ENCODE peak calls at places on chromosomes 12 and 14, in seven cellular contexts. L is Peyer's patch, G is esophagus squamous epithelium, H is coronary artery, R is GM12865, F is GM13976, O is spleen. W is an unnamed sample.

GRCh38 chr12:47776471-47777143 is 3.6 kb downstream of the SLC48A1 start:
- DNase-seq in G (no peak), R (no peak), O (peak; percentile 73), F (no peak), H (no peak), L (no peak), W (peak; percentile 44)

GRCh38 chr14:33259764-33260163 is 321.1 kb downstream of the NPAS3 start:
- DNase-seq in O (no peak), H (no peak), F (no peak), L (no peak), R (no peak), G (no peak), W (no peak)

GRCh38 chr14:53409289-53409688 is 256.2 kb upstream of the DDHD1 start:
- DNase-seq in H (no peak), G (no peak), R (no peak), F (no peak), L (no peak), O (no peak), W (no peak)

GRCh38 chr12:57619434-57620244 is 8.4 kb downstream of the ARHGEF25 start:
- DNase-seq in L (no peak), G (no peak), H (no peak), F (peak; percentile 46), O (no peak), R (no peak), W (no peak)

GRCh38 chr12:115325858-115326257 is 641.9 kb upstream of the TBX3 start:
- DNase-seq in H (no peak), O (no peak), L (no peak), R (no peak), F (no peak), G (no peak), W (no peak)

GRCh38 chr14:102574840-102575478 is 17.5 kb upstream of the RCOR1 start:
- DNase-seq in L (no peak), H (no peak), G (no peak), R (no peak), F (no peak), O (no peak), W (no peak)

GRCh38 chr14:89402363-89402762 is 14.7 kb downstream of the FOXN3 start:
- DNase-seq in F (no peak), H (no peak), O (no peak), G (no peak), L (no peak), R (no peak), W (no peak)

GRCh38 chr12:7439579-7440505 is 4.1 kb downstream of the CD163L1 start:
- DNase-seq in O (peak; percentile 81), H (no peak), L (peak; percentile 58), G (no peak), R (no peak), F (peak; percentile 17), W (peak; percentile 61)

GRCh38 chr12:47194501-47194900 is 114.7 kb upstream of the AMIGO2 start:
- DNase-seq in R (peak; percentile 30), G (no peak), H (no peak), L (no peak), F (no peak), O (no peak), W (no peak)

GRCh38 chr14:76768201-76768656 is 7.0 kb downstream of the VASH1 start:
- DNase-seq in F (peak; percentile 85), L (peak; percentile 76), G (no peak), H (peak; percentile 81), O (peak; percentile 88), R (peak; percentile 74), W (peak; percentile 84)

GRCh38 chr14:52733824-52734223 is 3.9 kb downstream of the STYX start:
- DNase-seq in G (no peak), H (no peak), L (no peak), O (no peak), R (no peak), F (no peak), W (no peak)

GRCh38 chr12:59637657-59638150 is 41.9 kb downstream of the SLC16A7 start:
- DNase-seq in G (no peak), H (no peak), L (no peak), R (no peak), O (no peak), F (no peak), W (no peak)

GRCh38 chr14:56808314-56809201 is 1.7 kb downstream of the OTX2 start:
- DNase-seq in L (no peak), G (no peak), F (no peak), R (no peak), H (no peak), O (no peak), W (no peak)

GRCh38 chr12:53995311-53996187 is 4.4 kb upstream of the HOXC9 start:
- DNase-seq in G (no peak), O (peak; percentile 72), H (no peak), F (no peak), L (peak; percentile 62), R (no peak), W (no peak)

GRCh38 chr12:90622431-90622830 is 332.5 kb downstream of the CCER1 start:
- DNase-seq in H (no peak), G (no peak), F (no peak), R (no peak), O (no peak), L (no peak), W (no peak)

DNA sequence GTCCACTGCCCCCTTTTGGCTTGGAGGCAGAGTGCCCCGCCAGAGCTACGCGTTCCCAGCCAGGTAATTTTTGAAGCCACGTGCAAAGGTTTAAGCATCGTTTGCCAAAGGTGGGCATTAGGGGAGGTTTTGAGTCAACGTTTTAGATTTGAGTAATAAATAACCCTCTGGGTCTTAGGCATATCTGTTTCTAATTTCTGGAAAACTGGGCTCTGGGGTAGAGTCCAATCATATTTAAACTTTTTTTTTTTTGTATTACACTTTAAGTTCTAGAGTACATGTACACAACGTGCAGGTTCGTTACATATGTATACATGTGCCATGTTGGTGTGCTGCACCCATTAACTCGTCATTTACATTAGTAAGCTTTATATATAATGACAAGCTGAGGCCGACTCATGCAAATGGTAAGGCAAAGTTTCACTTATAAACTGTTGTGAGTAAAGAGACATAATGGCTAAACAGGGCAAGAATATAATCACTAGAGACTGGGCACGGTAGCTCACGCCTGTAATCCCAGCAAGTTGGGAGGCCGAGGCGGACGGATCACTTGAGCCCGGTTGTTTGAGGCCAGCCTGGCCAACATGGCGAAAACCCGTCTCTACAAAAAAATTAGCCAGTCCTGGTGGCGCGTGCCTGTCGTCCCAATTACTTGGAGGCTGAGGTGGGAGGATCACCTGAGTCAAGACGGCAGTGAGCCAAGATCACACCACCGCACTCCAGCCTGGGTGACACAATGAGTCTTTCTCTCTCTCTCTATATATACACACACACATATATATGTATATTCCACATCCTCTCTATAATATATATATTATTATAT is 491 bp upstream of the NR2C1 start:
- DNase-seq in G (no peak), O (no peak), L (no peak), R (no peak), H (no peak), F (no peak), W (peak; percentile 45)
- TF ChIP-seq CTCF in G (no peak), O (peak; percentile 91), L (peak; percentile 69), R (peak; percentile 94), H (peak; percentile 67), F (peak; percentile 84), W (peak; percentile 81)

GRCh38 chr12:94148841-94149780 is 734 bp downstream of the PLXNC1 start:
- DNase-seq in F (peak; percentile 84), R (peak; percentile 85), H (no peak), L (peak; percentile 79), G (no peak), O (peak; percentile 93), W (peak; percentile 71)
- TF ChIP-seq CTCF in F (peak; percentile 83), R (peak; percentile 64), H (no peak), L (peak; percentile 13), G (no peak), O (peak; percentile 64), W (peak; percentile 41)

GRCh38 chr14:104992501-104992900 is 6.9 kb downstream of the CLBA1 start:
- DNase-seq in F (no peak), O (no peak), H (no peak), R (no peak), L (no peak), G (no peak), W (no peak)
- TF ChIP-seq CTCF in F (no peak), O (no peak), H (no peak), R (no peak), L (no peak), G (no peak), W (no peak)

DNA sequence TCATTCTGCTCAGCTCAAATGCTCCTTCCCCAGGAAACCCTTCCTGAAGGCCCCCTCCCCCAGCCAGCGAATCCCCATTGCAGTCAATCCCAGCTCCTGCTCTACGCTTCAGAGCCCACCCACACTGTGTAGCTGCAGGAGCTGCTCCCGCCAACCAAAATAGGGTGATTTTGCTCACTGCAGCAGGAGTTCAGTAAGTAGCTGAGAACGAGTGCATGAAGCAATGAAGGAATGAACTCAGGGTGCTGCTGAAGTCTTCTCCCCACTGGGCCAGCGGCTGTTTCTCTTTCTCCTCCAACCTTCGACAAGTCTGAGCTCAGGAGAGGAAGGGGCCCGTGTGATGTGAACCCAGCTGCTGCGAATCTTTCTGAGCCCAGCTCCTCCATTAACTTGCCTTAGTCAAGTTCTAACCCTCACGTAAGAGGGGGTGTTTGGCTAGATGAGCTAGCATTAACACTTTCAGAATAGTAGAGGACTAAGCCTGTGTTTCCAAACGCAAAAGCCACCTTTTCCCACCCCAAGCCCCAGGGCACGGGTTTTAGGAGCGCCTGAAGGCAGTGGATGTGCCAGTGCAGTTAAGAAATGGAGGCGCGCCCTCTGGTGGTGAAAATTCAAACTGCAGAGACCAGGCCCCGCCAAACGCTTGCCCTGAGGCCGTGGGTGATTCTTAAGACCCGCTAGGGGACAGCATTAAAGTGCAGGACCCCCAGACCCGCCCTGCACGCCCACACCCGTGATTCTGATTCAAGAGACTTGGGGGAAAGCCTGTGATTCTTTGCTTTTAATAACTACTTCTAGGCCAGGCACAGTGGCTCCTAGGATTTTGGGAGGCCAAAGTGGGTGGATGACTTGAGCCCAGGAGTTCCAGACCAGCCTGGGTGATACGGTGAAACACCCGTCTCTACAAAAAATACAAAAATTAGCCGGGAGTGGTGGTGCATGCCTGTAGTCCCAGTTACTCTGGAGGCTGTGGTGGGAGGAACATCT is 11.9 kb upstream of the SERPINA4 start:
- DNase-seq in F (peak; percentile 75), R (peak; percentile 69), G (no peak), H (no peak), O (peak; percentile 83), L (peak; percentile 73), W (peak; percentile 70)
- TF ChIP-seq CTCF in F (peak; percentile 81), R (peak; percentile 81), G (peak; percentile 86), H (peak; percentile 76), O (peak; percentile 88), L (peak; percentile 64), W (peak; percentile 95)

GRCh38 chr14:24428628-24429394 is 657 bp downstream of the CBLN3 start:
- DNase-seq in O (peak; percentile 85), H (no peak), G (no peak), F (no peak), R (no peak), L (no peak), W (no peak)

GRCh38 chr14:24430682-24431568 is 1.2 kb downstream of the KHNYN start:
- DNase-seq in R (peak; percentile 85), F (peak; percentile 81), O (peak; percentile 90), L (no peak), H (no peak), G (no peak), W (no peak)

GRCh38 chr14:24427537-24428508 is 1.6 kb downstream of the CBLN3 start:
- DNase-seq in G (no peak), F (no peak), O (peak; percentile 78), L (no peak), R (no peak), H (no peak), W (no peak)

GRCh38 chr14:24430143-24430681 is 458 bp downstream of the KHNYN start:
- DNase-seq in H (peak; percentile 92), O (peak; percentile 95), F (peak; percentile 88), L (peak; percentile 83), R (peak; percentile 78), G (no peak), W (peak; percentile 85)

GRCh38 chr14:24429395-24430142 is at the start of the genes CBLN3 and KHNYN:
- DNase-seq in F (peak; percentile 98), O (peak; percentile 98), G (peak; percentile 46), R (peak; percentile 93), L (peak; percentile 96), H (peak; percentile 95), W (peak; percentile 94)
- TF ChIP-seq CTCF in F (no peak), O (peak; percentile 28), G (peak; percentile 16), R (no peak), L (no peak), H (no peak), W (no peak)

W was measured in lower lobe of right lung.